ENCODE peak calls at places on chromosomes 4 and X, in eight cellular contexts. S, M, H, K, U, A, Z and W are unnamed samples.

GRCh38 chrX:93538575-93538974 is 134.8 kb downstream of the NAP1L3 start:
- DNase-seq in S (no peak), M (no peak), H (no peak), K (no peak), U (no peak), A (no peak), Z (no peak), W (no peak)

GRCh38 chr4:169791527-169792156 is 33.9 kb upstream of the HPF1 start:
- DNase-seq in S (peak), M (no peak), H (peak), K (peak), U (peak), A (no peak), Z (peak), W (peak)

GRCh38 chr4:160983035-160983434 is 1180.8 kb downstream of the FSTL5 start:
- DNase-seq in S (no peak), M (no peak), H (no peak), K (no peak), U (no peak), A (no peak), Z (no peak), W (no peak)

GRCh38 chr4:181968371-181968770 is 274.8 kb upstream of the TENM3 start:
- DNase-seq in S (peak), M (no peak), H (no peak), K (no peak), U (peak), A (no peak), Z (no peak), W (no peak)

GRCh38 chr4:4524364-4524763 is 17.5 kb downstream of the STX18 start:
- DNase-seq in S (peak), M (no peak), H (no peak), K (peak), U (no peak), A (no peak), Z (no peak), W (no peak)

GRCh38 chr4:161936625-161937133 is 227.1 kb downstream of the FSTL5 start:
- DNase-seq in S (peak), M (peak), H (no peak), K (no peak), U (peak), A (no peak), Z (no peak), W (no peak)

GRCh38 chr4:176308441-176308840 is 11.3 kb upstream of the SPCS3 start:
- DNase-seq in S (no peak), M (no peak), H (no peak), K (no peak), U (no peak), A (no peak), Z (no peak), W (no peak)

GRCh38 chrX:104391905-104392304 is 137.2 kb upstream of the ESX1 start:
- DNase-seq in S (no peak), M (no peak), H (no peak), K (no peak), U (no peak), A (no peak), Z (no peak), W (no peak)

GRCh38 chr4:3529363-3529762 is 2.9 kb downstream of the LRPAP1 start:
- DNase-seq in S (no peak), M (no peak), H (peak), K (no peak), U (no peak), A (peak), Z (no peak), W (peak)

GRCh38 chrX:120660638-120661037 is 30.8 kb upstream of the C1GALT1C1 start:
- DNase-seq in S (peak), M (no peak), H (no peak), K (no peak), U (no peak), A (no peak), Z (no peak), W (no peak)

GRCh38 chrX:103503853-103504207 is 15.5 kb downstream of the RAB40A start:
- DNase-seq in S (no peak), M (no peak), H (no peak), K (no peak), U (no peak), A (no peak), Z (no peak), W (no peak)

GRCh38 chr4:2792711-2793577 is at the start of gene SH3BP2:
- DNase-seq in S (peak), M (no peak), H (peak), K (peak), U (peak), A (peak), Z (peak), W (peak)

GRCh38 chrX:130082244-130083106 is 27.8 kb downstream of the ELF4 start:
- DNase-seq in S (no peak), M (no peak), H (peak), K (no peak), U (no peak), A (peak), Z (peak), W (peak)

GRCh38 chrX:70354726-70355125 is 64.8 kb downstream of the KIF4A start:
- DNase-seq in S (peak), M (no peak), H (no peak), K (no peak), U (no peak), A (no peak), Z (no peak), W (no peak)

GRCh38 chrX:67596839-67597790 is 53.3 kb downstream of the AR start:
- DNase-seq in S (no peak), M (no peak), H (no peak), K (no peak), U (no peak), A (no peak), Z (no peak), W (no peak)

GRCh38 chrX:136691028-136691809 is 43.3 kb downstream of the CD40LG start:
- DNase-seq in S (peak), M (no peak), H (no peak), K (no peak), U (peak), A (no peak), Z (no peak), W (no peak)

GRCh38 chr4:85779165-85779564 is 304.2 kb downstream of the ARHGAP24 start:
- DNase-seq in S (peak), M (no peak), H (no peak), K (no peak), U (no peak), A (no peak), Z (no peak), W (no peak)

GRCh38 chr4:27048350-27049100 is 187.9 kb downstream of the STIM2 start:
- DNase-seq in S (peak), M (no peak), H (no peak), K (no peak), U (no peak), A (no peak), Z (no peak), W (no peak)

GRCh38 chr4:94936854-94937253 is 179.1 kb downstream of the BMPR1B start:
- DNase-seq in S (no peak), M (no peak), H (no peak), K (no peak), U (no peak), A (no peak), Z (no peak), W (no peak)

GRCh38 chr4:83392562-83392961 is 57.9 kb upstream of the HPSE start:
- DNase-seq in S (no peak), M (no peak), H (no peak), K (no peak), U (no peak), A (no peak), Z (no peak), W (no peak)

GRCh38 chr4:24999392-25000104 is 31.2 kb downstream of the LGI2 start:
- DNase-seq in S (no peak), M (no peak), H (no peak), K (no peak), U (no peak), A (no peak), Z (no peak), W (no peak)

GRCh38 chrX:1139101-1139500 is 73.3 kb downstream of the CRLF2 start:
- DNase-seq in S (no peak), M (no peak), H (no peak), K (no peak), U (no peak), A (no peak), Z (no peak), W (no peak)

GRCh38 chr4:129261584-129261983 is 165.6 kb downstream of the C4orf33 start:
- DNase-seq in S (no peak), M (no peak), H (no peak), K (no peak), U (no peak), A (no peak), Z (no peak), W (no peak)

GRCh38 chr4:4460759-4461158 is 73.9 kb downstream of the NSG1 start:
- DNase-seq in S (no peak), M (no peak), H (no peak), K (no peak), U (no peak), A (no peak), Z (no peak), W (no peak)

GRCh38 chrX:120251471-120252011 is 929 bp downstream of the ZBTB33 start:
- DNase-seq in S (peak), M (no peak), H (peak), K (no peak), U (no peak), A (no peak), Z (peak), W (no peak)

GRCh38 chrX:5051831-5052491 is 1176.7 kb downstream of the NLGN4X start:
- DNase-seq in S (peak), M (no peak), H (peak), K (no peak), U (no peak), A (peak), Z (no peak), W (peak)

GRCh38 chrX:21747523-21747922 is 10.4 kb downstream of the SMPX start:
- DNase-seq in S (no peak), M (no peak), H (no peak), K (no peak), U (no peak), A (no peak), Z (peak), W (no peak)

GRCh38 chrX:40871385-40872082 is 136.2 kb upstream of the MED14 start:
- DNase-seq in S (peak), M (no peak), H (no peak), K (no peak), U (peak), A (no peak), Z (no peak), W (no peak)

GRCh38 chr4:13765535-13765934 is 138.0 kb upstream of the BOD1L1 start:
- DNase-seq in S (peak), M (no peak), H (no peak), K (no peak), U (no peak), A (no peak), Z (no peak), W (no peak)

GRCh38 chr4:25069014-25069413 is 38.3 kb upstream of the LGI2 start:
- DNase-seq in S (no peak), M (no peak), H (no peak), K (no peak), U (no peak), A (no peak), Z (no peak), W (no peak)

GRCh38 chr4:114654607-114655006 is 56.0 kb downstream of the UGT8 start:
- DNase-seq in S (no peak), M (no peak), H (no peak), K (no peak), U (no peak), A (no peak), Z (no peak), W (no peak)

GRCh38 chr4:74654230-74654681 is 140.1 kb downstream of the BTC start:
- DNase-seq in S (no peak), M (no peak), H (no peak), K (no peak), U (peak), A (no peak), Z (no peak), W (no peak)

GRCh38 chr4:178612725-178613124 is 1170.5 kb upstream of the AGA start:
- DNase-seq in S (no peak), M (no peak), H (no peak), K (no peak), U (no peak), A (no peak), Z (no peak), W (no peak)

GRCh38 chr4:6632125-6632524 is 8.4 kb upstream of the MRFAP1 start:
- DNase-seq in S (no peak), M (no peak), H (no peak), K (no peak), U (no peak), A (no peak), Z (no peak), W (no peak)

GRCh38 chrX:120575379-120576114 is 14.8 kb upstream of the CUL4B start:
- DNase-seq in S (no peak), M (no peak), H (no peak), K (peak), U (no peak), A (no peak), Z (no peak), W (no peak)

GRCh38 chrX:119063428-119063827 is 9.4 kb upstream of the CT47C1 start:
- DNase-seq in S (no peak), M (no peak), H (no peak), K (no peak), U (no peak), A (no peak), Z (no peak), W (no peak)

GRCh38 chr4:175622887-175623286 is 189.2 kb downstream of the GPM6A start:
- DNase-seq in S (peak), M (no peak), H (no peak), K (no peak), U (no peak), A (no peak), Z (no peak), W (no peak)